ENCODE peak calls at places on chromosomes 12 and 14, in ten cellular contexts. One of them, this sample, is unnamed.

GRCh38 chr14:99261916-99262787 is 9.8 kb downstream of the BCL11B start:
- DNase-seq in mesothelial cell of epicardium: no peak
- DNase-seq in PC-3: no peak
- DNase-seq in cardiac fibroblast: no peak
- DNase-seq in sigmoid colon: no peak
- DNase-seq in A673: peak; percentile 61
- DNase-seq in GM23338: peak; percentile 41
- DNase-seq in HCT116: no peak
- DNase-seq in MM.1S: no peak
- DNase-seq in GM12865: no peak
- DNase-seq in this sample: no peak

GRCh38 chr12:116393859-116394650 is 116.6 kb upstream of the MED13L start:
- DNase-seq in cardiac fibroblast: no peak
- DNase-seq in PC-3: no peak
- DNase-seq in sigmoid colon: no peak
- DNase-seq in MM.1S: no peak
- DNase-seq in GM12865: no peak
- DNase-seq in mesothelial cell of epicardium: no peak
- DNase-seq in HCT116: no peak
- DNase-seq in GM23338: no peak
- DNase-seq in A673: no peak
- DNase-seq in this sample: no peak

GRCh38 chr12:3328571-3328970 is 162.4 kb upstream of the PRMT8 start:
- DNase-seq in sigmoid colon: no peak
- DNase-seq in GM23338: no peak
- DNase-seq in A673: no peak
- DNase-seq in cardiac fibroblast: no peak
- DNase-seq in GM12865: no peak
- DNase-seq in PC-3: no peak
- DNase-seq in MM.1S: no peak
- DNase-seq in mesothelial cell of epicardium: no peak
- DNase-seq in HCT116: no peak
- DNase-seq in this sample: no peak

GRCh38 chr14:29810657-29811056 is 117.0 kb downstream of the PRKD1 start:
- DNase-seq in PC-3: peak; percentile 22
- DNase-seq in MM.1S: no peak
- DNase-seq in HCT116: no peak
- DNase-seq in sigmoid colon: no peak
- DNase-seq in GM23338: no peak
- DNase-seq in A673: peak; percentile 60
- DNase-seq in GM12865: no peak
- DNase-seq in mesothelial cell of epicardium: no peak
- DNase-seq in cardiac fibroblast: no peak
- DNase-seq in this sample: no peak

GRCh38 chr12:3200032-3200617 is 122.9 kb downstream of the TSPAN9 start:
- DNase-seq in HCT116: no peak
- DNase-seq in mesothelial cell of epicardium: peak; percentile 78
- DNase-seq in sigmoid colon: no peak
- DNase-seq in A673: peak; percentile 93
- DNase-seq in MM.1S: no peak
- DNase-seq in cardiac fibroblast: peak; percentile 44
- DNase-seq in GM12865: no peak
- DNase-seq in GM23338: peak; percentile 93
- DNase-seq in PC-3: peak; percentile 30
- DNase-seq in this sample: no peak

GRCh38 chr12:2690348-2691000 is 104.3 kb upstream of the FKBP4 start:
- DNase-seq in mesothelial cell of epicardium: no peak
- DNase-seq in cardiac fibroblast: no peak
- DNase-seq in sigmoid colon: no peak
- DNase-seq in GM23338: no peak
- DNase-seq in A673: no peak
- DNase-seq in HCT116: no peak
- DNase-seq in GM12865: no peak
- DNase-seq in PC-3: no peak
- DNase-seq in MM.1S: no peak
- DNase-seq in this sample: no peak

GRCh38 chr12:109258201-109258600 is 50.9 kb downstream of the FOXN4 start:
- DNase-seq in A673: no peak
- DNase-seq in MM.1S: no peak
- DNase-seq in HCT116: no peak
- DNase-seq in cardiac fibroblast: no peak
- DNase-seq in GM23338: no peak
- DNase-seq in PC-3: no peak
- DNase-seq in mesothelial cell of epicardium: no peak
- DNase-seq in GM12865: no peak
- DNase-seq in sigmoid colon: peak; percentile 50
- DNase-seq in this sample: no peak

GRCh38 chr12:130764475-130765185 is 48.5 kb upstream of the RIMBP2 start:
- DNase-seq in cardiac fibroblast: peak; percentile 61
- DNase-seq in HCT116: peak; percentile 65
- DNase-seq in GM23338: no peak
- DNase-seq in A673: peak; percentile 38
- DNase-seq in mesothelial cell of epicardium: no peak
- DNase-seq in sigmoid colon: peak; percentile 28
- DNase-seq in GM12865: peak; percentile 48
- DNase-seq in MM.1S: no peak
- DNase-seq in PC-3: peak; percentile 40
- DNase-seq in this sample: no peak

GRCh38 chr14:24298892-24299254 is 707 bp downstream of the DHRS1 start:
- DNase-seq in MM.1S: no peak
- DNase-seq in cardiac fibroblast: peak; percentile 75
- DNase-seq in GM23338: peak; percentile 30
- DNase-seq in GM12865: no peak
- DNase-seq in A673: peak; percentile 20
- DNase-seq in HCT116: peak; percentile 24
- DNase-seq in sigmoid colon: no peak
- DNase-seq in mesothelial cell of epicardium: no peak
- DNase-seq in PC-3: peak; percentile 87
- DNase-seq in this sample: no peak

GRCh38 chr12:46304080-46304479 is 35.2 kb upstream of the SLC38A1 start:
- DNase-seq in A673: no peak
- DNase-seq in cardiac fibroblast: no peak
- DNase-seq in mesothelial cell of epicardium: no peak
- DNase-seq in MM.1S: no peak
- DNase-seq in GM12865: no peak
- DNase-seq in sigmoid colon: no peak
- DNase-seq in HCT116: no peak
- DNase-seq in GM23338: no peak
- DNase-seq in PC-3: no peak
- DNase-seq in this sample: no peak

GRCh38 chr12:2212971-2213869 is 160.4 kb downstream of the CACNA1C start:
- DNase-seq in MM.1S: peak; percentile 10
- DNase-seq in A673: no peak
- DNase-seq in GM12865: peak; percentile 8
- DNase-seq in HCT116: no peak
- DNase-seq in sigmoid colon: peak; percentile 71
- DNase-seq in GM23338: peak; percentile 55
- DNase-seq in mesothelial cell of epicardium: peak; percentile 56
- DNase-seq in cardiac fibroblast: no peak
- DNase-seq in PC-3: no peak
- DNase-seq in this sample: no peak

GRCh38 chr14:78758333-78758732 is 588.2 kb downstream of the NRXN3 start:
- DNase-seq in mesothelial cell of epicardium: no peak
- DNase-seq in cardiac fibroblast: peak; percentile 37
- DNase-seq in GM23338: peak; percentile 63
- DNase-seq in A673: peak; percentile 56
- DNase-seq in MM.1S: peak; percentile 48
- DNase-seq in sigmoid colon: no peak
- DNase-seq in PC-3: peak; percentile 45
- DNase-seq in GM12865: peak; percentile 70
- DNase-seq in HCT116: peak; percentile 4
- DNase-seq in this sample: peak; percentile 20

DNA sequence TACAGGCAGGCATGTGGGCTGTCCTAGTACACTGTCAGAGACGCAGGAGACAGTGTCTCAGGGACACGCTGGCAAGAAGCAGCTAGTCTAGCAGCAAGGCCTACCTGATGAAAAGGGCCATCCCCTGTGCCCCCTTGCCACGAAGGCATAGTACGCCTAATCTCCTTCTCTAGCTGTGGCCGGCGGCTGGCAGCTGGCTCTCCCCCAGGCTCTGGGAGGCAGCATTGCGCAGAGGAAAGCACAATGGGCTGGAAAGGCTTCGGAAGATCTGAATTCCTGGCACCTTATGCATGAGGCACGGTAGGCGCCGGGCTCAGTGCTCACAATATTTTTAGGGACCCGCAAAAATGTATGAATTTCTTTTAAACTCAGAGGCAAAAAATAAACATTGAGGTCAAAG is 16.0 kb upstream of the PLEKHH1 start:
- DNase-seq in PC-3: no peak
- DNase-seq in A673: no peak
- DNase-seq in MM.1S: no peak
- DNase-seq in mesothelial cell of epicardium: no peak
- DNase-seq in sigmoid colon: peak; percentile 69
- DNase-seq in GM23338: peak; percentile 73
- DNase-seq in HCT116: no peak
- DNase-seq in GM12865: no peak
- DNase-seq in cardiac fibroblast: peak; percentile 26
- DNase-seq in this sample: no peak
- TF ChIP-seq CTCF in PC-3: peak; percentile 23
- TF ChIP-seq CTCF in A673: no peak
- TF ChIP-seq CTCF in MM.1S: no peak
- TF ChIP-seq CTCF in mesothelial cell of epicardium: no peak
- TF ChIP-seq CTCF in sigmoid colon: no peak
- TF ChIP-seq CTCF in GM23338: peak; percentile 64
- TF ChIP-seq CTCF in HCT116: peak; percentile 19
- TF ChIP-seq CTCF in GM12865: no peak
- TF ChIP-seq CTCF in cardiac fibroblast: no peak
- TF ChIP-seq CTCF in this sample: no peak

GRCh38 chr14:22487941-22488340 is 101.1 kb downstream of the DAD1 start:
- DNase-seq in GM23338: no peak
- DNase-seq in PC-3: no peak
- DNase-seq in sigmoid colon: no peak
- DNase-seq in GM12865: peak; percentile 55
- DNase-seq in A673: no peak
- DNase-seq in cardiac fibroblast: no peak
- DNase-seq in HCT116: no peak
- DNase-seq in MM.1S: no peak
- DNase-seq in mesothelial cell of epicardium: no peak
- DNase-seq in this sample: no peak

GRCh38 chr14:22487401-22487800 is 101.6 kb downstream of the DAD1 start:
- DNase-seq in PC-3: no peak
- DNase-seq in mesothelial cell of epicardium: no peak
- DNase-seq in sigmoid colon: no peak
- DNase-seq in HCT116: no peak
- DNase-seq in A673: no peak
- DNase-seq in GM23338: no peak
- DNase-seq in GM12865: no peak
- DNase-seq in cardiac fibroblast: no peak
- DNase-seq in MM.1S: no peak
- DNase-seq in this sample: no peak

GRCh38 chr14:22489957-22490950 is 98.8 kb downstream of the DAD1 start:
- DNase-seq in A673: no peak
- DNase-seq in sigmoid colon: no peak
- DNase-seq in MM.1S: no peak
- DNase-seq in mesothelial cell of epicardium: no peak
- DNase-seq in GM12865: peak; percentile 86
- DNase-seq in cardiac fibroblast: no peak
- DNase-seq in GM23338: no peak
- DNase-seq in PC-3: no peak
- DNase-seq in HCT116: no peak
- DNase-seq in this sample: no peak

GRCh38 chr14:22488522-22489246 is 100.3 kb downstream of the DAD1 start:
- DNase-seq in HCT116: no peak
- DNase-seq in sigmoid colon: no peak
- DNase-seq in MM.1S: no peak
- DNase-seq in PC-3: no peak
- DNase-seq in cardiac fibroblast: no peak
- DNase-seq in GM12865: peak; percentile 89
- DNase-seq in GM23338: no peak
- DNase-seq in A673: no peak
- DNase-seq in mesothelial cell of epicardium: no peak
- DNase-seq in this sample: no peak

DNA sequence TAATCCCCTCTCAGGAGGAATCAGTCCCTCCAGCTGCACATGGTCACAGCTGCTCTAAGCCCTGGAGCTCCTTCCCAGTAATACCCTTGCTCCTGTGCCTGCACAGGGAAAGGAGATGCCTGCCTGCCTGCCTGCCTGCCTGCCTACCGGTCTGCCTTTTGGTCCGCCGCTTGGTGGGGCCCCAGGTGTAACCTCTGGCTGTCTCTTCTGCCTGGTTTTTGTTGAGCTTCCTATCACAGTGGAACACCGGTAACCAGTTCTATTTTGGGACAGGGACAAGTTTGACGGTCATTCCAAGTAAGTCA is 99.8 kb downstream of the DAD1 start:
- DNase-seq in GM23338: no peak
- DNase-seq in cardiac fibroblast: no peak
- DNase-seq in mesothelial cell of epicardium: no peak
- DNase-seq in HCT116: no peak
- DNase-seq in PC-3: no peak
- DNase-seq in sigmoid colon: no peak
- DNase-seq in GM12865: peak; percentile 61
- DNase-seq in A673: no peak
- DNase-seq in MM.1S: no peak
- DNase-seq in this sample: no peak
- TF ChIP-seq CTCF in GM23338: no peak
- TF ChIP-seq CTCF in cardiac fibroblast: no peak
- TF ChIP-seq CTCF in mesothelial cell of epicardium: no peak
- TF ChIP-seq CTCF in HCT116: no peak
- TF ChIP-seq CTCF in PC-3: no peak
- TF ChIP-seq CTCF in sigmoid colon: no peak
- TF ChIP-seq CTCF in GM12865: peak; percentile 10
- TF ChIP-seq CTCF in A673: no peak
- TF ChIP-seq CTCF in MM.1S: no peak
- TF ChIP-seq CTCF in this sample: peak; percentile 19

DNA sequence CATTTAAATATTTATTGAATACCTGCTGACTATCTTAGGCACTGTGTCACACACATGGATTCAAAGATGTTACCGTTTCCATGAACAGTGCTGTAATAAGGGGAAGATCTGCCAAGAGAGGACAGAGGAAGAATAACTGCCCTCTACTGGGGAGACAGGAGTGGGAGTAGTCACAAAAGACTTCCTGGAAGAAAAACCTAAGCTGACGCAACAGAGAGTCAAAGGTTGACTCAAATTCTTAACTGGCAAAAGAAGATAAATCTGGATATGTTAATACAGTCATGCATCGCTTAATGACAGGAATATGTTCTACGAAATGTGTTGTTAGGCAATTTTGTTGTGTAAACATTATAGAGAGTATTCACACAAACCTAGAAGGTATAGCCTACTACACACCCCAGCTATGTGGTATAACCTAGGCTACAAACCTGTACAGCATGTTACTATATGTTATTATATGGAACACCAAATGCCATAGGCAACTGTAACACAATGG is 51.5 kb downstream of the DCAF5 start:
- DNase-seq in MM.1S: no peak
- DNase-seq in GM23338: peak; percentile 64
- DNase-seq in cardiac fibroblast: peak; percentile 96
- DNase-seq in sigmoid colon: no peak
- DNase-seq in mesothelial cell of epicardium: no peak
- DNase-seq in PC-3: peak; percentile 81
- DNase-seq in HCT116: peak; percentile 21
- DNase-seq in A673: peak; percentile 79
- DNase-seq in GM12865: peak; percentile 35
- DNase-seq in this sample: peak; percentile 15
- TF ChIP-seq CTCF in MM.1S: no peak
- TF ChIP-seq CTCF in GM23338: peak; percentile 71
- TF ChIP-seq CTCF in cardiac fibroblast: peak; percentile 84
- TF ChIP-seq CTCF in sigmoid colon: peak; percentile 84
- TF ChIP-seq CTCF in mesothelial cell of epicardium: no peak
- TF ChIP-seq CTCF in PC-3: peak; percentile 92
- TF ChIP-seq CTCF in HCT116: peak; percentile 60
- TF ChIP-seq CTCF in A673: peak; percentile 74
- TF ChIP-seq CTCF in GM12865: peak; percentile 13
- TF ChIP-seq CTCF in this sample: peak; percentile 21

GRCh38 chr14:105334383-105335230 is 20.1 kb downstream of the PACS2 start:
- DNase-seq in GM12865: no peak
- DNase-seq in cardiac fibroblast: no peak
- DNase-seq in sigmoid colon: no peak
- DNase-seq in PC-3: no peak
- DNase-seq in A673: no peak
- DNase-seq in MM.1S: no peak
- DNase-seq in mesothelial cell of epicardium: no peak
- DNase-seq in HCT116: peak; percentile 12
- DNase-seq in GM23338: peak; percentile 46
- DNase-seq in this sample: no peak
- TF ChIP-seq CTCF in GM12865: no peak
- TF ChIP-seq CTCF in cardiac fibroblast: no peak
- TF ChIP-seq CTCF in sigmoid colon: no peak
- TF ChIP-seq CTCF in PC-3: no peak
- TF ChIP-seq CTCF in A673: no peak
- TF ChIP-seq CTCF in MM.1S: no peak
- TF ChIP-seq CTCF in mesothelial cell of epicardium: no peak
- TF ChIP-seq CTCF in HCT116: peak; percentile 20
- TF ChIP-seq CTCF in GM23338: peak; percentile 54
- TF ChIP-seq CTCF in this sample: no peak